ENCODE peak calls at places on chromosome 10, in seven cellular contexts. I, Q, E, D, V, P and F are unnamed samples.

GRCh38 chr10:127207081-127207480 is 10.7 kb upstream of the INSYN2A start:
- DNase-seq in Q (no peak), I (no peak), P (no peak), V (no peak), D (no peak), E (no peak), F (no peak)

GRCh38 chr10:22573820-22574569 is 140.4 kb downstream of the PIP4K2A start:
- DNase-seq in Q (no peak), I (no peak), D (peak; percentile 24), V (no peak), P (peak; percentile 18), E (no peak), F (no peak)

GRCh38 chr10:86401588-86402282 is 35.1 kb upstream of the GRID1 start:
- DNase-seq in V (no peak), E (peak; percentile 60), I (no peak), Q (no peak), P (no peak), D (no peak), F (no peak)

GRCh38 chr10:58512470-58513188 is at the start of gene BICC1:
- DNase-seq in D (peak; percentile 50), E (peak; percentile 45), V (peak; percentile 47), Q (no peak), P (peak; percentile 28), I (no peak), F (peak; percentile 59)

GRCh38 chr10:110357252-110357780 is 52.6 kb upstream of the SMNDC1 start:
- DNase-seq in P (no peak), D (no peak), Q (no peak), E (peak; percentile 68), I (no peak), V (no peak), F (no peak)

GRCh38 chr10:52923520-52923919 is 150.9 kb upstream of the MBL2 start:
- DNase-seq in I (no peak), Q (no peak), P (no peak), V (no peak), D (no peak), E (no peak), F (no peak)

GRCh38 chr10:71973777-71974488 is 9.7 kb downstream of the CHST3 start:
- DNase-seq in E (no peak), V (no peak), I (no peak), P (no peak), D (no peak), Q (no peak), F (no peak)

GRCh38 chr10:31622993-31623392 is 304.0 kb downstream of the ZEB1 start:
- DNase-seq in V (no peak), Q (no peak), D (no peak), E (peak; percentile 28), P (no peak), I (no peak), F (no peak)

GRCh38 chr10:84562592-84562991 is 234.2 kb downstream of the CCSER2 start:
- DNase-seq in D (no peak), I (no peak), E (no peak), Q (no peak), V (no peak), P (no peak), F (no peak)

GRCh38 chr10:124636271-124636993 is 107.7 kb downstream of the FAM53B start:
- DNase-seq in V (no peak), P (no peak), E (peak; percentile 77), Q (no peak), I (no peak), D (no peak), F (no peak)

DNA sequence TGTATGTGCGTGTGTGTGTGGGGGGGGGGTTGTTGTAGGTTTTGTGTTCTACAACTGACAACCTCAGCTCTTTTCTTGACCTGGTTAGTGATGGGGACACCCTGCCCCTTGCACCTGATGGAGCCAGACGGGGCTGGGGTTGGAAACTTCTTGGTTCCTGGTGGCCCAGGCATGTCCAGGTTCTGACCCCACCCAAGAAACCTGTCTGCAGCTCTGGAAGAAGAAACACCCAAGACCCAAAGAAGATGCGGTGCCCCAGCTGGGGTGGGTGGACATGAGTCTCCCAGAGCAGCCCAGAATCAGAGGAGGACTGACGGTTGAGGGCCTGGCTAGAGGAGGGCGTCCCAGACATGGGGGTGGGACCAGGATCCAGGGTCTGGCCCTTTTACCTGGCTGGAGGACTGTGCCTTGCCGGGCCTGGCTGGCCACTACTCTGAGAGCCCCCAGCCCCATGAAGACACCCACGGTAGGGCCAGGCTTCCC is 202.4 kb downstream of the GLRX3 start:
- DNase-seq in D (no peak), V (no peak), I (no peak), P (no peak), Q (no peak), E (no peak), F (peak; percentile 53)
- H3K9me3 ChIP-seq in D (no peaks in the 10 kb centered on the region), V (no peaks in the 10 kb centered on the region), I (no peaks in the 10 kb centered on the region), P (peaks cover 2% of the 10 kb centered on the region), Q (peaks cover 12% of the 10 kb centered on the region), E (no peaks in the 10 kb centered on the region), F (no peaks in the 10 kb centered on the region)

GRCh38 chr10:118566911-118567310 is 28.5 kb downstream of the PRLHR start:
- DNase-seq in Q (no peak), I (peak; percentile 57), P (no peak), V (no peak), E (no peak), D (no peak), F (peak; percentile 32)

GRCh38 chr10:118567701-118568248 is 27.7 kb downstream of the PRLHR start:
- DNase-seq in Q (no peak), P (no peak), I (peak; percentile 79), V (no peak), E (no peak), D (no peak), F (peak; percentile 57)

GRCh38 chr10:118569882-118570252 is 25.6 kb downstream of the PRLHR start:
- DNase-seq in E (no peak), Q (no peak), D (no peak), P (no peak), V (no peak), I (no peak), F (no peak)

GRCh38 chr10:118569241-118569881 is 26.1 kb downstream of the PRLHR start:
- DNase-seq in I (peak; percentile 72), D (no peak), P (no peak), E (no peak), V (no peak), Q (no peak), F (peak; percentile 61)

GRCh38 chr10:118568327-118568848 is 27.1 kb downstream of the PRLHR start:
- DNase-seq in V (peak; percentile 62), E (peak; percentile 70), D (peak; percentile 54), P (peak; percentile 61), I (peak; percentile 70), Q (no peak), F (peak; percentile 54)
- TF ChIP-seq CTCF in V (peak; percentile 69), E (peak; percentile 78), D (peak; percentile 64), P (peak; percentile 52), I (peak; percentile 84), Q (peak; percentile 59), F (peak; percentile 87)

DNA sequence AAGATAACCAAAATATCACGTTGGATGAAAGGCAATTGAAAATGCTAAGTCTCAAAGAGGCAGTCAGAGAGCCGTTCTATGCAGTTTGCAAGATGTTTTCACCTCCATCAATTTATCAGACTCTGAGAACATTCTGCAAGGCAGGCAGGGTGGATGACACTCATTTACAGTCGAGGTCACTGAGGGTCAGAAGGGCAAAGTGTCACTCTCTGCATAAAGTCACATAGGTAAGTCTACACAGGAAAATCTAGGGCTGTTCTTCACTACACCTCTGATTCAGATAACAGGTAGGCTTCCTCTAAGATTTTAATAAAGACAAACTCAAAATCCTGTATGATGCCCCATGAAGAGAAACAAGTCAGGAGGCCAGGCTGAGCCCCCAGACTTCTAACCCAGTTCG is 1.4 kb upstream of the PLEKHA1 start:
- DNase-seq in Q (no peak), I (no peak), P (no peak), E (peak; percentile 80), D (no peak), V (no peak), F (no peak)
- H3K27ac ChIP-seq in Q (no peak overlapping the region), I (peak overlapping the region; percentile 98), P (no peak overlapping the region), E (peak overlapping the region; percentile 73), D (peak overlapping the region; percentile 98), V (no peak overlapping the region), F (peak overlapping the region; percentile 99)

GRCh38 chr10:107542016-107542415 is 377.5 kb upstream of the SORCS1 start:
- DNase-seq in P (no peak), I (no peak), E (no peak), V (no peak), D (no peak), Q (no peak), F (no peak)
- H3K9me3 ChIP-seq in P (peaks cover 5% of the 10 kb centered on the region), I (no peaks in the 10 kb centered on the region), E (no peaks in the 10 kb centered on the region), V (no peaks in the 10 kb centered on the region), D (no peaks in the 10 kb centered on the region), Q (no peaks in the 10 kb centered on the region), F (no peaks in the 10 kb centered on the region)

DNA sequence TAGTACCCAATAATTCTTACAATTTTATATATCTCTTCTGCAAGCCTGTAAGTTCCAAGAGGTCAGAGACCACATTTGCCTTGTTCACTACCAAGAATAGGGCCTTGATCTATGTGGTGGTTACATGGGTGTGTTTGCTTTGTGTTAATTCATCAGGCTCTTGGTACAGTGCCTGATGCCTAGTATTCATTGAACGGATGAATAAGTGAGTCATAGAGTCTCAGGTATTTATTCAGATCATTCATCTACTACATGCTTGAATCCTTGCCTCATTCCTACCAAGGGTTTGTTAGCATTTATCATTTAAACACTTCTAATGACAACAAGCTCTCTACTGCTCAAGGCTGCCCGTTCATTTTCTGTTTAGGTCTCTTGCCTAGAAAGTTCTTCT is 11.3 kb upstream of the SGPL1 start:
- DNase-seq in V (no peak), E (no peak), D (no peak), I (no peak), P (no peak), Q (no peak), F (no peak)
- TF ChIP-seq CTCF in V (no peak), E (no peak), D (no peak), I (no peak), P (no peak), Q (no peak), F (no peak)

GRCh38 chr10:26805567-26806245 is 55.1 kb downstream of the ABI1 start:
- DNase-seq in E (no peak), I (no peak), V (no peak), Q (no peak), P (no peak), D (no peak), F (no peak)
- H3K27ac ChIP-seq in E (no peak overlapping the region), I (no peak overlapping the region), V (no peak overlapping the region), Q (no peak overlapping the region), P (no peak overlapping the region), D (no peak overlapping the region), F (no peak overlapping the region)

DNA sequence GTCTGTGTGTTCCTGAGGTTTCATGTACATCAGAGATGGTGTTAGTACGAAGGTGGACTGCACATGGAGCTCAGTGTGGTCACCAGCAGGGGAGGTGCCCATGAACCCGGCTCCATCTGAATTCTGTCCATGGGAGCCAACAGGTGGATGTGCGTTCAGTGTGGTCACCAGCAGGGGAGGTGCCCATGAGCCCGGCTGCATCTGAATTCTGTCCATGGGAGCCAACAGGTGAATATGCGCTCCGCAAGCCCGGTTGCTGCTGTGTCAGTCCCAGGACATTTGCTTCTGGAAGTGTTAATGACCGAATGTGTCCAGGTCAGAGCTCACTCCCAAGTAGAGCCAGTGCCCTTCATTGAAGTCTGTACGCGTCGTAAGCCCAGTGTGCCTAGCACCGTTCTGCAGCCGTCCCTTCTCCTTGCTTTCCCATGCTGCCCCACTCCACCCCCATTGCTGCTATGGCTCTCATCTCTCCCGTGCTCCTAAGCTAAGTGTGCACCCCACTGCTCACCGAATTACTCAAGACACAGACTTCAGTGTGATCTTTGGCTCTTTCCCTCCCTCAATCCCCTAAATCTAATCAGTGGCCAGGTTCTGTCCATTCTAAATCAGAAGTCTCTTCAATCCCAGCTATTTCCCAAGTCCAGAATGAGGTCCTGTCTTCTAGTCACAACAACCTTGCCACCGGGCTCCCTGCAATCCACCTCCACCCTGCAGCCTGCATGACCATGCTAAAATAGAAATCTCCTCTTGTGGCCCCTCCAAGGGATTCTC is 352.4 kb downstream of the TCERG1L start:
- DNase-seq in V (no peak), Q (no peak), P (no peak), D (no peak), I (peak; percentile 91), E (no peak), F (peak; percentile 53)
- H3K9me3 ChIP-seq in V (no peaks in the 10 kb centered on the region), Q (peaks cover 12% of the 10 kb centered on the region), P (peaks cover 7% of the 10 kb centered on the region), D (no peaks in the 10 kb centered on the region), I (no peaks in the 10 kb centered on the region), E (no peaks in the 10 kb centered on the region), F (no peaks in the 10 kb centered on the region)